ENCODE peak calls at places on chromosomes 11 and 22, in seven cellular contexts. M, C, Y, A, N, X and E are unnamed samples.

GRCh38 chr11:10540546-10540914 is 457 bp downstream of the RNF141 start:
- DNase-seq in M (no peak), C (no peak), Y (peak; percentile 30), A (no peak), N (peak; percentile 51), X (no peak), E (peak; percentile 58)

GRCh38 chr11:77619576-77620198 is 17.9 kb downstream of the CLNS1A start:
- DNase-seq in M (peak; percentile 12), C (peak; percentile 44), Y (peak; percentile 50), A (no peak), N (peak; percentile 62), X (peak; percentile 28), E (peak; percentile 57)

GRCh38 chr11:40514124-40514523 is 945.3 kb downstream of the LRRC4C start:
- DNase-seq in M (no peak), C (no peak), Y (no peak), A (no peak), N (no peak), X (no peak), E (no peak)

GRCh38 chr11:75154646-75155569 is 4.0 kb downstream of the SLCO2B1 start:
- DNase-seq in M (no peak), C (no peak), Y (no peak), A (no peak), N (no peak), X (no peak), E (no peak)

GRCh38 chr11:64382586-64382985 is 23.6 kb downstream of the RPS6KA4 start:
- DNase-seq in M (no peak), C (no peak), Y (no peak), A (no peak), N (no peak), X (no peak), E (no peak)

GRCh38 chr11:72308226-72309073 is 64.5 kb upstream of the PHOX2A start:
- DNase-seq in M (no peak), C (no peak), Y (no peak), A (no peak), N (no peak), X (no peak), E (peak; percentile 15)

GRCh38 chr11:128324531-128325141 is 262.7 kb downstream of the ETS1 start:
- DNase-seq in M (no peak), C (no peak), Y (no peak), A (no peak), N (no peak), X (no peak), E (no peak)

GRCh38 chr11:104005234-104005855 is 31.1 kb upstream of the DDI1 start:
- DNase-seq in M (no peak), C (no peak), Y (no peak), A (no peak), N (no peak), X (no peak), E (no peak)

GRCh38 chr11:110297082-110297725 is 790 bp upstream of the RDX start:
- DNase-seq in M (no peak), C (no peak), Y (peak; percentile 43), A (no peak), N (peak; percentile 7), X (no peak), E (no peak)

GRCh38 chr11:27309064-27309463 is 54.0 kb downstream of the CCDC34 start:
- DNase-seq in M (no peak), C (no peak), Y (no peak), A (no peak), N (no peak), X (no peak), E (no peak)

GRCh38 chr11:17476317-17477083 is at the start of gene ABCC8:
- DNase-seq in M (no peak), C (no peak), Y (no peak), A (peak; percentile 81), N (no peak), X (no peak), E (no peak)

GRCh38 chr11:57417056-57417455 is 9.9 kb downstream of the SLC43A3 start:
- DNase-seq in M (no peak), C (no peak), Y (no peak), A (no peak), N (no peak), X (no peak), E (no peak)

GRCh38 chr11:128361451-128362020 is 225.8 kb downstream of the ETS1 start:
- DNase-seq in M (no peak), C (no peak), Y (no peak), A (no peak), N (no peak), X (no peak), E (peak; percentile 87)

GRCh38 chr11:74019860-74020259 is 11.0 kb upstream of the UCP3 start:
- DNase-seq in M (no peak), C (no peak), Y (no peak), A (no peak), N (peak; percentile 12), X (peak; percentile 20), E (no peak)

GRCh38 chr11:6156628-6157367 is 13.3 kb downstream of the OR52B2 start:
- DNase-seq in M (no peak), C (no peak), Y (no peak), A (no peak), N (peak; percentile 33), X (no peak), E (no peak)

GRCh38 chr22:36325163-36326031 is 62.4 kb downstream of the MYH9 start:
- DNase-seq in M (no peak), C (no peak), Y (no peak), A (no peak), N (no peak), X (no peak), E (peak; percentile 64)

GRCh38 chr11:31557991-31558390 is 48.4 kb downstream of the ELP4 start:
- DNase-seq in M (no peak), C (no peak), Y (no peak), A (no peak), N (no peak), X (no peak), E (peak; percentile 84)

GRCh38 chr11:75140269-75141138 is 10.4 kb upstream of the SLCO2B1 start:
- DNase-seq in M (peak; percentile 61), C (peak; percentile 34), Y (peak; percentile 47), A (peak; percentile 95), N (peak; percentile 62), X (peak; percentile 12), E (peak; percentile 41)

GRCh38 chr11:35907648-35908431 is 36.0 kb upstream of the LDLRAD3 start:
- DNase-seq in M (peak; percentile 27), C (peak; percentile 54), Y (no peak), A (no peak), N (peak; percentile 44), X (peak; percentile 64), E (peak; percentile 82)

GRCh38 chr11:109772846-109773400 is 320.3 kb upstream of the ZC3H12C start:
- DNase-seq in M (no peak), C (no peak), Y (no peak), A (no peak), N (no peak), X (no peak), E (no peak)

GRCh38 chr11:22930816-22931594 is 70.7 kb upstream of the CCDC179 start:
- DNase-seq in M (no peak), C (no peak), Y (no peak), A (no peak), N (no peak), X (no peak), E (peak; percentile 60)

GRCh38 chr11:126082251-126083109 is 19.8 kb upstream of the CDON start:
- DNase-seq in M (no peak), C (no peak), Y (no peak), A (peak; percentile 74), N (no peak), X (no peak), E (no peak)

GRCh38 chr11:78800756-78801155 is 226.1 kb upstream of the NARS2 start:
- DNase-seq in M (no peak), C (no peak), Y (no peak), A (no peak), N (no peak), X (no peak), E (no peak)

GRCh38 chr22:46070215-46070721 is 80.1 kb upstream of the PPARA start:
- DNase-seq in M (no peak), C (no peak), Y (peak; percentile 10), A (peak; percentile 74), N (peak; percentile 75), X (no peak), E (peak; percentile 52)

GRCh38 chr11:94671553-94672366 is 96.4 kb upstream of the AMOTL1 start:
- DNase-seq in M (no peak), C (no peak), Y (no peak), A (peak; percentile 41), N (no peak), X (no peak), E (no peak)

GRCh38 chr11:77249427-77249826 is 52.1 kb downstream of the GDPD4 start:
- DNase-seq in M (no peak), C (peak; percentile 27), Y (no peak), A (no peak), N (no peak), X (no peak), E (peak; percentile 37)

GRCh38 chr11:57764527-57764926 is 2.9 kb downstream of the CTNND1 start:
- DNase-seq in M (no peak), C (no peak), Y (no peak), A (no peak), N (no peak), X (no peak), E (no peak)

GRCh38 chr11:122100222-122101080 is 15.6 kb downstream of the BLID start:
- DNase-seq in M (no peak), C (no peak), Y (no peak), A (peak; percentile 55), N (no peak), X (no peak), E (peak; percentile 56)
- TF ChIP-seq MAX in M (no peak), C (no peak), Y (no peak), A (peak; percentile 29), N (no peak), X (no peak), E (no peak)

GRCh38 chr22:28442951-28443876 is 236.4 kb downstream of the TTC28 start:
- DNase-seq in M (no peak), C (no peak), Y (peak; percentile 20), A (peak; percentile 54), N (peak; percentile 39), X (no peak), E (peak; percentile 80)
- H3K4me3 ChIP-seq in M (no peak overlapping the region), C (no peak overlapping the region), Y (peak overlapping the region; percentile 54), A (peak overlapping the region; percentile 69), N (peak overlapping the region; percentile 37), X (no peak overlapping the region), E (peak overlapping the region; percentile 74)

DNA sequence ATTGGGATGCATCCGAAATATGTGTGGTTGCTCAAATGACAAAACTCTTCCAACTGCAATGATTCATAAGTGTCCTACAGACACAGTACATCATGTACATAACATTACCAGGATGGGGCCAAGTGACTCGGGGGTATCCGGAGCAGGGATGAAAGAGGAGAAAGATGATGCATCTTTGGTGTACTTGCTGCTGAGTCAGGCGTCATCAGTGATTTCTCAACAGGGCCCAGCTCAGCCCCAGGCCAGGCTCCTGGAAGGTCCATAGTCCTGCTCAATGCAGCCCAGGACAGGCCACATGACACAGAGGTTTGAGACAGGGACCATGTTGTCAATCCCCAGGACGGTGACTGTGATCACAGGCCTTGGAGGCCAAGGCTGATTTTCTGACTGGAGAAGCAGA is 59.3 kb downstream of the GGTLC2 start:
- DNase-seq in M (peak; percentile 18), C (no peak), Y (no peak), A (no peak), N (no peak), X (no peak), E (no peak)
- TF ChIP-seq MAX in M (peak; percentile 21), C (no peak), Y (no peak), A (no peak), N (no peak), X (no peak), E (no peak)

DNA sequence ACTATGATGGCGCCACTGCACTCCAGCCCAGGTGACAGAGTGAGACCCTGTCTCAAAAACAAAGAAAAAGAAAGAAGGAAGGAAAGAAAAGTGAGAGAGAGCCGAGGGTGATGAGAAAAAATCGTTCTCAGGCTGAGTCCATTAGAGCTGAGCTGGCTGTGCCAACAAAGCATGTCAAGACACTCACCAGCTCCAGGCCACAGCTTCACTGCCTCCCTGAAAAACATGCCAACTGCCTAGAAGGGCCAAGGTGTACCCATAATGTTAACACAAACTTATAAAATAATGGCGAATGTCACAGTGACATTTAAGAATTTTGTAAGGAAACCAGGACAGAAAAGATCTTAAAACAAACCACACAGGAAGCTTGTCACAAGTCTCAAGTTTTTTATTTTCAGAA is 5.2 kb downstream of the TMEM121B start:
- DNase-seq in M (no peak), C (no peak), Y (no peak), A (no peak), N (peak; percentile 19), X (no peak), E (no peak)
- H3K4me3 ChIP-seq in M (no peak overlapping the region), C (no peak overlapping the region), Y (no peak overlapping the region), A (no peak overlapping the region), N (no peak overlapping the region), X (no peak overlapping the region), E (no peak overlapping the region)